ENCODE peak calls at places on chromosomes 13 and 19, in seven cellular contexts. F is right lobe of liver, M is kidney epithelial cell, C is AG09309, R is neural crest cell, G is body of pancreas, J is cardiac muscle cell. E is an unnamed sample.

GRCh38 chr13:49314344-49314882 is 66.7 kb downstream of the CDADC1 start:
- DNase-seq in F (no peak), C (peak), J (peak), R (no peak), G (no peak), M (no peak), E (no peak)

GRCh38 chr19:7067716-7068115 is 1.8 kb upstream of the ZNF557 start:
- DNase-seq in F (no peak), C (peak), M (no peak), R (no peak), J (no peak), G (no peak), E (no peak)

GRCh38 chr19:1483067-1483978 is 4.3 kb upstream of the C19orf25 start:
- DNase-seq in M (no peak), R (no peak), F (no peak), J (no peak), C (no peak), G (no peak), E (peak)

GRCh38 chr13:88063741-88064140 is 392.6 kb downstream of the SLITRK5 start:
- DNase-seq in G (no peak), F (no peak), C (no peak), M (no peak), R (no peak), J (no peak), E (no peak)

GRCh38 chr13:101785858-101786257 is 333.4 kb downstream of the ITGBL1 start:
- DNase-seq in G (peak), F (peak), M (peak), C (no peak), R (peak), J (no peak), E (no peak)

GRCh38 chr13:21333186-21333585 is 125.9 kb downstream of the ZDHHC20 start:
- DNase-seq in C (no peak), F (no peak), G (no peak), R (no peak), M (no peak), J (peak), E (no peak)

GRCh38 chr19:41226053-41226873 is 7.2 kb downstream of the AXL start:
- DNase-seq in R (peak), F (peak), C (peak), G (peak), J (peak), M (no peak), E (peak)

GRCh38 chr13:59770451-59770850 is 393.3 kb downstream of the DIAPH3 start:
- DNase-seq in F (no peak), G (no peak), C (no peak), J (no peak), M (no peak), R (no peak), E (no peak)

GRCh38 chr13:46126074-46126473 is 21.2 kb upstream of the CPB2 start:
- DNase-seq in R (no peak), G (no peak), M (no peak), J (no peak), F (no peak), C (no peak), E (no peak)

GRCh38 chr13:30145709-30146367 is 161.5 kb downstream of the KATNAL1 start:
- DNase-seq in G (no peak), M (no peak), C (no peak), R (no peak), F (no peak), J (no peak), E (no peak)

GRCh38 chr19:2096543-2097329 is at the start of gene IZUMO4:
- DNase-seq in C (peak), G (peak), R (peak), F (peak), M (peak), J (peak), E (peak)

GRCh38 chr13:73177017-73177416 is 118.2 kb downstream of the KLF5 start:
- DNase-seq in M (no peak), R (no peak), C (no peak), G (no peak), J (no peak), F (no peak), E (no peak)

GRCh38 chr19:15640294-15640903 is at the start of gene CYP4F3:
- DNase-seq in R (no peak), C (no peak), F (peak), M (no peak), J (peak), G (peak), E (no peak)

GRCh38 chr19:44961821-44962220 is 6.6 kb downstream of the CLPTM1 start:
- DNase-seq in G (no peak), C (no peak), J (no peak), M (no peak), R (no peak), F (no peak), E (no peak)

GRCh38 chr13:99075268-99076191 is 97.7 kb upstream of the DOCK9 start:
- DNase-seq in M (no peak), F (no peak), J (no peak), R (no peak), C (no peak), G (no peak), E (peak)

GRCh38 chr19:41755328-41755913 is at the start of gene CEACAM6:
- DNase-seq in M (no peak), C (no peak), G (no peak), J (no peak), F (no peak), R (no peak), E (no peak)

GRCh38 chr19:2138061-2138728 is 13.2 kb downstream of the AP3D1 start:
- DNase-seq in C (no peak), R (no peak), J (no peak), F (no peak), M (no peak), G (no peak), E (no peak)

GRCh38 chr19:47820410-47820809 is 1.3 kb upstream of the CRX start:
- DNase-seq in J (no peak), R (no peak), F (no peak), G (no peak), C (no peak), M (no peak), E (no peak)

GRCh38 chr19:16078311-16078758 is 2.0 kb downstream of the TPM4 start:
- DNase-seq in J (no peak), R (no peak), C (no peak), M (no peak), F (no peak), G (no peak), E (no peak)

GRCh38 chr13:33322474-33322827 is 36.9 kb upstream of the STARD13 start:
- DNase-seq in F (no peak), J (peak), C (no peak), M (no peak), R (no peak), G (peak), E (no peak)

GRCh38 chr13:79799466-79799865 is 318.5 kb downstream of the NDFIP2 start:
- DNase-seq in F (no peak), C (no peak), G (no peak), J (no peak), M (no peak), R (no peak), E (no peak)

GRCh38 chr13:31765441-31765840 is 26.1 kb downstream of the RXFP2 start:
- DNase-seq in R (no peak), M (peak), C (peak), F (no peak), G (no peak), J (peak), E (no peak)

GRCh38 chr13:47831265-47831664 is 169.8 kb downstream of the SUCLA2 start:
- DNase-seq in C (no peak), M (no peak), J (peak), R (no peak), G (no peak), F (no peak), E (no peak)

GRCh38 chr13:47397739-47398138 is 500.9 kb upstream of the HTR2A start:
- DNase-seq in M (no peak), F (no peak), G (no peak), J (peak), C (no peak), R (no peak), E (no peak)

GRCh38 chr13:23687614-23688013 is 117.4 kb downstream of the TNFRSF19 start:
- DNase-seq in F (no peak), C (no peak), J (no peak), R (no peak), G (no peak), M (no peak), E (no peak)

GRCh38 chr19:27906081-27906480 is 1306.9 kb downstream of the UQCRFS1 start:
- DNase-seq in F (no peak), G (no peak), J (no peak), M (no peak), R (no peak), C (no peak), E (no peak)

GRCh38 chr13:109088101-109088500 is 458.7 kb downstream of the MYO16 start:
- DNase-seq in G (no peak), F (no peak), M (no peak), C (no peak), R (no peak), J (no peak), E (no peak)

GRCh38 chr13:30334663-30335386 is 27.5 kb upstream of the KATNAL1 start:
- DNase-seq in J (peak), G (peak), R (peak), F (peak), M (no peak), C (no peak), E (no peak)

GRCh38 chr13:46380242-46380641 is 6.8 kb downstream of the RUBCNL start:
- DNase-seq in G (no peak), M (no peak), C (no peak), R (no peak), F (no peak), J (no peak), E (no peak)

GRCh38 chr13:67308004-67308772 is 78.1 kb upstream of the PCDH9 start:
- DNase-seq in M (peak), R (no peak), F (no peak), J (no peak), G (no peak), C (no peak), E (no peak)

GRCh38 chr19:52992109-52993004 is 21.4 kb upstream of the ERVV-1 start:
- DNase-seq in C (no peak), M (no peak), F (no peak), R (no peak), J (peak), G (peak), E (no peak)

GRCh38 chr19:43465468-43466120 is at the start of gene LYPD3:
- DNase-seq in G (peak), M (peak), C (no peak), J (peak), F (no peak), R (no peak), E (no peak)

GRCh38 chr13:33207616-33207964 is 78.0 kb downstream of the STARD13 start:
- DNase-seq in R (no peak), J (peak), G (no peak), F (no peak), C (peak), M (no peak), E (no peak)

DNA sequence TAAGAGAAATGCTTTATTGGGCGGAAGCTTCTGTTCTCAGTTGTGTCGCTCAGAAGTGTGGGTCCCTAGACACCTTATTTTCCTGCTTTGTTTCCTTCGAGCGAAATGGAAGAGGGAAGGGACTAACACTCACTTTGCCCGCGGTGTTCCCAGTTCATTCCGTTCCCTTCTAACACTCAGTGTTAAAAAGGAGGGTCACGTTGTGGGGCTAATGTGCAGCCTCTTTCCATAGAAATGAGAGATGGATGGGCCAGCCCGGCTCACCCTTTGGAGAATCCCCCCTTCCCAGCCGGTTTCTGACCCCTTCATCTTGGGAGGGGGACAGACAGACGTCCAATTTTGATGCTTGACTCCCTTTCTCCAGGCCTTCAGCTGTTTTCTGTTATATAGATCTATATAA is 2.3 kb downstream of the ATP11A start:
- DNase-seq in J (no peak), M (no peak), F (peak), G (no peak), C (no peak), R (no peak), E (no peak)
- TF ChIP-seq CTCF in J (no peak), M (no peak), F (no peak), G (no peak), C (no peak), R (no peak), E (no peak)

GRCh38 chr19:4066682-4067395 is at the start of gene ZBTB7A:
- DNase-seq in M (no peak), F (peak), R (peak), J (peak), C (no peak), G (peak), E (peak)

GRCh38 chr19:4066176-4066606 is 508 bp downstream of the ZBTB7A start:
- DNase-seq in G (no peak), F (no peak), C (no peak), J (no peak), R (no peak), M (no peak), E (no peak)

GRCh38 chr19:4064551-4065260 is 2.0 kb downstream of the ZBTB7A start:
- DNase-seq in R (no peak), M (no peak), C (no peak), J (peak), F (peak), G (peak), E (peak)

GRCh38 chr19:4064073-4064550 is 2.6 kb downstream of the ZBTB7A start:
- DNase-seq in R (no peak), C (no peak), F (no peak), J (peak), M (no peak), G (peak), E (no peak)

GRCh38 chr19:4065430-4066175 is 1.1 kb downstream of the ZBTB7A start:
- DNase-seq in F (peak), R (peak), G (peak), J (peak), C (peak), M (peak), E (peak)
- TF ChIP-seq CTCF in F (no peak), R (no peak), G (peak), J (no peak), C (no peak), M (no peak), E (no peak)

GRCh38 chr19:18662972-18663732 is 20.3 kb upstream of the CRTC1 start:
- DNase-seq in R (no peak), C (no peak), M (no peak), G (no peak), J (no peak), F (no peak), E (no peak)
- TF ChIP-seq CTCF in R (no peak), C (no peak), M (no peak), G (no peak), J (no peak), F (no peak), E (no peak)

DNA sequence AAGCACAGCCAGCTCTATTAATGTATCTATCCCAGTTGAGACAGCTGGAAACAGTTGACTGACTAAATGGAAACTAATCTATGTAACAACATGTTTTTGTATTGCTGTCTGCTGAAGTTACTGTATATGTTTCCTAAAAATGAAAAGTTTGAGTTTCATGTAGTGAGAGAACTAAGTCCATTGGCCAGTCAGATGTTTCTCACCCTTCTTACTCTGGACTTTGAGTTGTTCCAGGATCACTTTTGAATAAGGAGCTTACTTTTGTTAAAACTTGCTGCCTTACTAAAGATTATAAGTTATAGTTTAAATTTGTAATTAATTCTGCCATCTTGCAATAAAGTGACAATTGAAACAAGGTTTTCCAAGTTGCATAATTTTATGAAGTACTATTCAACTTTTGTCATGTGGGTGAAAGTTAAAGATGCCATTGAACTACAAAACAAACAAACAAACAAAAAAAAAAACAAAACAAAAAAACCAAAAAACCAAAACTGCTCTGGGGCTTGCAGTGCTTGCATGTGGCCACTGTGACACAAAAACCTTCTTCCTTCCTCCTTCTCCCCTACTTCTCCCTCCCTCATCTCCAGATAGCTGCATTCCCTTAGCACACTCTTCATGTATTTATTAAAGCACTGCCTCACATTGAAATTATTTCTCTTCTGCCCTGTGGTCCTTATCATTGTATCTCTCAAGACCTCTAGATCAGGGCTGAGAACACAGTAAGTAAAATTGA is 15.3 kb downstream of the WDFY2 start:
- DNase-seq in M (no peak), R (no peak), G (no peak), C (no peak), J (no peak), F (no peak), E (no peak)
- TF ChIP-seq CTCF in M (no peak), R (peak), G (no peak), C (no peak), J (no peak), F (no peak), E (no peak)

DNA sequence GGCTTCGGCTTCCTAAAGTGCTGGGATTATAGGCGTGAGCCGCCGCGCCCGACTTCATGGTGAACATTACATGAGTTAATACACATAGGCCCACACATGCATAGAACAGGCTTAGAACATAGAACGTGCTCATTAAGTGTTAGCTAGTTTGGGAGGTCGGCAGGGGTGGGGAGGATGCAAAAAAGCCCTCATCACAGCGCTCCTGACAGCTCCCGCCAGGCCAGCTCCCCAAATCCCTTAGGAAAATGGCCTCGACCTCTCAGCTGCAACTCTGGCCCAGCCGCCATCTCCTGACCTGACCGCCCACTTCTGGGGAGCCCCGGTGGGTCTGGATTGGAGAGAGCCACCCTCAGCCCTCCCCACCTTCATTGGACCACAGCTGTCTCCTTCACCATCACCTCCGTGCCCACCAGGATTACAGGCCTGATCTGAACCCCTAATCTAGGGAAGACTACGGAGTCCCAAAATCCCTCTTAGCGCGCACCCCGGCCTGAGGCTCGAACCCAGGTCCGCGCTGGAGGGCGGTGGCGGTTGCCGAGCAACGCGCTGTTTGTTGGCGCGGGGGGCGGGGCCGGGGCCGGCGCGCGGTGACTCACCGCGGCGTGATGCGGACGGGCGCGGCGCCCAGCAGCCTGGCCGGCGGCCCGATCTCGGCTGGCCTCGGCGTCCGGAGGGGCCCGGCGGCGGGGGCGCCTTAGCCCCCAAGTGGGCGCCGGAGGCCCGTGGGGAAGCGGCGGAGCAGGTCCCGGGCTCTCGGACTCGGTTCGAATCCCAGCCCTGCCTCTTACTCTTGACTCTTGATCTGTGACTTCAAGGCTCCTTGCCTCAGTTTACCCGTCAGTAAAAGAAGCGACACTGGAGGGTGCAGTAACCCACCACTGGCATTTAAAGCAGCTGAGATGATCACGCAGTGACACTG is 26.7 kb upstream of the NANOS3 start:
- DNase-seq in C (no peak), R (peak), M (no peak), J (peak), F (peak), G (peak), E (peak)
- TF ChIP-seq CTCF in C (no peak), R (no peak), M (no peak), J (no peak), F (no peak), G (no peak), E (no peak)

GRCh38 chr13:114041493-114041892 is 67.6 kb upstream of the C13orf46 start:
- DNase-seq in F (no peak), R (no peak), G (no peak), C (no peak), M (no peak), J (no peak), E (no peak)

GRCh38 chr13:114044486-114044885 is 70.6 kb upstream of the C13orf46 start:
- DNase-seq in R (no peak), F (no peak), G (no peak), M (no peak), J (peak), C (no peak), E (no peak)

GRCh38 chr13:114045113-114045735 is 71.3 kb upstream of the C13orf46 start:
- DNase-seq in G (no peak), M (no peak), J (no peak), F (no peak), C (no peak), R (no peak), E (no peak)

GRCh38 chr13:114042066-114042815 is 68.4 kb upstream of the C13orf46 start:
- DNase-seq in M (no peak), R (no peak), J (no peak), C (no peak), G (no peak), F (no peak), E (no peak)

GRCh38 chr13:114043421-114044053 is 69.7 kb upstream of the C13orf46 start:
- DNase-seq in M (no peak), J (peak), G (peak), R (no peak), C (no peak), F (no peak), E (no peak)
- TF ChIP-seq CTCF in M (no peak), J (peak), G (peak), R (no peak), C (peak), F (no peak), E (no peak)

DNA sequence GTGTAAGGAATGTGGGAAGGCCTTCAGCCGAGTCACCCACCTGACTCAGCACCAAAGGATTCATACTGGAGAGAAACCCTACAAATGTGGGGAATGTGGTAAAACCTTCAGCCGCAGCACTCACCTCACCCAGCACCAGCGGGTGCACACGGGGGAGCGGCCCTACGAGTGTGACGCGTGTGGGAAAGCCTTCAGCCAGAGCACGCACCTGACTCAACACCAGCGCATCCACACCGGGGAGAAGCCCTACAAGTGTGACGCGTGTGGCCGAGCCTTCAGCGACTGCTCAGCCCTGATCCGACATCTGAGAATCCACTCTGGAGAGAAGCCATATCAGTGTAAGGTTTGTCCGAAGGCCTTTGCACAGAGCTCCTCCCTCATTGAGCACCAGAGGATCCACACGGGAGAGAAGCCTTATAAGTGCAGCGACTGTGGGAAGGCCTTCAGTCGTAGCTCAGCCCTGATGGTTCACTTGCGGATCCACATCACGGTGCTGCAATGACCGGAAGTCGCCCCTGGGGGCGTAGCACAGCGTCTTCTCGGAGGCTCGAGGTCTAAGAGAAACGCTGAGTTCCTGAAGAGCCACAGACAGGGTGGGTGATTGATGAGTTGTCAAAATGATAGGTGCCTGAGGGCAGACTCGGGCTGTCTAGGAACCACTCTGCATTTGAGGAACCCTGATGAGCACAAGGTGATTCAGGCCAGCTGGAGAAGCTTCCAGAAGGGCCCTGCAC is 12.2 kb downstream of the ZSCAN22 start:
- DNase-seq in R (peak), M (no peak), C (no peak), G (no peak), F (no peak), J (no peak), E (no peak)
- TF ChIP-seq CTCF in R (peak), M (no peak), C (no peak), G (no peak), F (no peak), J (no peak), E (no peak)

GRCh38 chr13:43304945-43305344 is 281.6 kb downstream of the DNAJC15 start:
- DNase-seq in R (no peak), C (no peak), G (no peak), J (no peak), F (no peak), M (no peak), E (no peak)
- TF ChIP-seq CTCF in R (no peak), C (peak), G (no peak), J (no peak), F (no peak), M (no peak), E (no peak)